ENCODE peak calls at places on chromosomes 6 and 20, in four cellular contexts. One of them, this sample, is unnamed.

GRCh38 chr6:34338811-34339210 is 53.7 kb downstream of the NUDT3 start:
- DNase-seq in K562: no peak
- DNase-seq in IMR-90: no peak
- DNase-seq in H1: no peak
- DNase-seq in this sample: no peak

GRCh38 chr6:145887969-145888368 is 73.4 kb upstream of the FBXO30 start:
- DNase-seq in K562: peak; percentile 13
- DNase-seq in IMR-90: peak; percentile 42
- DNase-seq in H1: no peak
- DNase-seq in this sample: no peak

GRCh38 chr6:11460001-11460668 is 77.4 kb upstream of the TMEM170B start:
- DNase-seq in K562: no peak
- DNase-seq in IMR-90: peak; percentile 20
- DNase-seq in H1: no peak
- DNase-seq in this sample: peak; percentile 75

GRCh38 chr6:104449918-104450317 is 409.8 kb downstream of the HACE1 start:
- DNase-seq in K562: no peak
- DNase-seq in H1: no peak
- DNase-seq in IMR-90: no peak
- DNase-seq in this sample: no peak

GRCh38 chr20:50138479-50139393 is 14.8 kb downstream of the PEDS1 start:
- DNase-seq in H1: no peak
- DNase-seq in IMR-90: no peak
- DNase-seq in K562: no peak
- DNase-seq in this sample: no peak

GRCh38 chr6:43494321-43494720 is 15.8 kb downstream of the LRRC73 start:
- DNase-seq in K562: peak; percentile 63
- DNase-seq in H1: no peak
- DNase-seq in IMR-90: no peak
- DNase-seq in this sample: no peak

GRCh38 chr20:20273281-20273680 is 94.6 kb upstream of the INSM1 start:
- DNase-seq in H1: no peak
- DNase-seq in K562: no peak
- DNase-seq in IMR-90: no peak
- DNase-seq in this sample: no peak

GRCh38 chr20:53369871-53370270 is 223.8 kb downstream of the ZNF217 start:
- DNase-seq in H1: no peak
- DNase-seq in K562: no peak
- DNase-seq in IMR-90: no peak
- DNase-seq in this sample: no peak

GRCh38 chr6:138401960-138402832 is 1.8 kb upstream of the HEBP2 start:
- DNase-seq in IMR-90: no peak
- DNase-seq in H1: peak; percentile 48
- DNase-seq in K562: no peak
- DNase-seq in this sample: no peak

GRCh38 chr6:32369678-32370077 is 2.0 kb downstream of the TSBP1 start:
- DNase-seq in K562: no peak
- DNase-seq in H1: no peak
- DNase-seq in IMR-90: peak; percentile 86
- DNase-seq in this sample: no peak

GRCh38 chr20:7248392-7248992 is 481.0 kb downstream of the BMP2 start:
- DNase-seq in H1: no peak
- DNase-seq in K562: no peak
- DNase-seq in IMR-90: no peak
- DNase-seq in this sample: no peak

GRCh38 chr6:5525209-5525608 is 263.9 kb downstream of the FARS2 start:
- DNase-seq in H1: no peak
- DNase-seq in K562: no peak
- DNase-seq in IMR-90: peak; percentile 40
- DNase-seq in this sample: no peak

GRCh38 chr6:84508981-84509380 is 255.4 kb downstream of the TBX18 start:
- DNase-seq in K562: peak; percentile 18
- DNase-seq in IMR-90: no peak
- DNase-seq in H1: no peak
- DNase-seq in this sample: no peak

GRCh38 chr6:69019832-69020231 is 384.8 kb downstream of the ADGRB3 start:
- DNase-seq in K562: no peak
- DNase-seq in H1: no peak
- DNase-seq in IMR-90: peak; percentile 20
- DNase-seq in this sample: no peak

GRCh38 chr6:156582509-156582992 is 194.6 kb upstream of the ARID1B start:
- DNase-seq in K562: no peak
- DNase-seq in H1: no peak
- DNase-seq in IMR-90: no peak
- DNase-seq in this sample: no peak

GRCh38 chr6:79070206-79070825 is 7.7 kb downstream of the PHIP start:
- DNase-seq in IMR-90: peak; percentile 26
- DNase-seq in H1: no peak
- DNase-seq in K562: peak; percentile 16
- DNase-seq in this sample: no peak

GRCh38 chr20:25242231-25242630 is 5.7 kb upstream of the PYGB start:
- DNase-seq in H1: no peak
- DNase-seq in IMR-90: no peak
- DNase-seq in K562: no peak
- DNase-seq in this sample: no peak

GRCh38 chr6:108690326-108691000 is 129.7 kb downstream of the FOXO3 start:
- DNase-seq in IMR-90: peak; percentile 65
- DNase-seq in H1: no peak
- DNase-seq in K562: no peak
- DNase-seq in this sample: no peak

GRCh38 chr6:81984599-81984998 is 232.1 kb upstream of the TENT5A start:
- DNase-seq in H1: no peak
- DNase-seq in IMR-90: no peak
- DNase-seq in K562: no peak
- DNase-seq in this sample: no peak

GRCh38 chr20:41452226-41452625 is 85.6 kb upstream of the EMILIN3 start:
- DNase-seq in K562: no peak
- DNase-seq in IMR-90: no peak
- DNase-seq in H1: no peak
- DNase-seq in this sample: no peak

GRCh38 chr6:51675020-51675419 is 412.4 kb downstream of the PKHD1 start:
- DNase-seq in H1: no peak
- DNase-seq in IMR-90: no peak
- DNase-seq in K562: no peak
- DNase-seq in this sample: no peak

GRCh38 chr6:26249959-26250805 is 114.8 kb upstream of the BTN3A2 start:
- DNase-seq in H1: peak; percentile 73
- DNase-seq in K562: peak; percentile 86
- DNase-seq in IMR-90: peak; percentile 73
- DNase-seq in this sample: peak; percentile 97

GRCh38 chr20:41499961-41500725 is 118.0 kb downstream of the CHD6 start:
- DNase-seq in K562: no peak
- DNase-seq in H1: no peak
- DNase-seq in IMR-90: no peak
- DNase-seq in this sample: no peak

GRCh38 chr6:29466241-29466640 is 9.3 kb downstream of the OR2H1 start:
- DNase-seq in IMR-90: no peak
- DNase-seq in H1: no peak
- DNase-seq in K562: no peak
- DNase-seq in this sample: no peak

GRCh38 chr6:87151786-87152527 is 3.4 kb upstream of the ZNF292 start:
- DNase-seq in H1: peak; percentile 85
- DNase-seq in K562: no peak
- DNase-seq in IMR-90: peak; percentile 31
- DNase-seq in this sample: no peak

GRCh38 chr20:46307139-46307998 is 929 bp downstream of the CDH22 start:
- DNase-seq in H1: peak; percentile 89
- DNase-seq in IMR-90: peak; percentile 20
- DNase-seq in K562: peak; percentile 69
- DNase-seq in this sample: no peak

GRCh38 chr6:123316733-123317323 is 319.9 kb downstream of the TRDN start:
- DNase-seq in IMR-90: peak; percentile 4
- DNase-seq in H1: no peak
- DNase-seq in K562: peak; percentile 16
- DNase-seq in this sample: no peak

GRCh38 chr6:47690209-47690608 is 8.2 kb upstream of the ADGRF4 start:
- DNase-seq in H1: no peak
- DNase-seq in K562: no peak
- DNase-seq in IMR-90: no peak
- DNase-seq in this sample: no peak
- TF ChIP-seq CHD1 in H1: no peak
- TF ChIP-seq CHD1 in K562: no peak
- TF ChIP-seq CHD1 in IMR-90: no peak
- TF ChIP-seq CHD1 in this sample: no peak

GRCh38 chr20:51451484-51451883 is 91.0 kb downstream of the NFATC2 start:
- DNase-seq in H1: no peak
- DNase-seq in IMR-90: no peak
- DNase-seq in K562: no peak
- DNase-seq in this sample: no peak

GRCh38 chr20:51450984-51451383 is 91.5 kb downstream of the NFATC2 start:
- DNase-seq in IMR-90: no peak
- DNase-seq in K562: no peak
- DNase-seq in H1: no peak
- DNase-seq in this sample: no peak

GRCh38 chr20:51452091-51452613 is 90.4 kb downstream of the NFATC2 start:
- DNase-seq in IMR-90: no peak
- DNase-seq in H1: no peak
- DNase-seq in K562: no peak
- DNase-seq in this sample: no peak

GRCh38 chr20:51454250-51454865 is 88.2 kb downstream of the NFATC2 start:
- DNase-seq in K562: no peak
- DNase-seq in H1: no peak
- DNase-seq in IMR-90: no peak
- DNase-seq in this sample: no peak

DNA sequence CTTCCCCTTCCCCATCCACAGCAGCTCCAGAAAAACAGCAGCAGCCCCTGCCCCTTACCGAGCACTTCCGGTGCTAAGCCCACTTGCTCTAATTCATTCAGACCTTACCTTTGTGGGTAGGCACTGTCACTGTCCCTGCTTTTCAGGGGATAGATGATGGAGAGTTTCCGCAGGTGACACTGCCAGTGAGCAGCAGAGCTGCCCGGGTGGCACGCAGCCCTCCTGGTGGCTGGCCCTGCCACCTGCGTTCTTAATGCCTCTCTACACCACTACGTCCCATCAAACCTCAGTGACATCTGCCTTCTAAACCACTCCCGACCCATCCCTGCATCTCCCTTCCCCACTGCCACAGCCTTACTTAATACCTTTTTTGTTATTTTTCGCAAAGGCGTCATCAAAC is 89.8 kb downstream of the NFATC2 start:
- DNase-seq in IMR-90: no peak
- DNase-seq in K562: no peak
- DNase-seq in H1: no peak
- DNase-seq in this sample: no peak
- TF ChIP-seq CHD1 in IMR-90: no peak
- TF ChIP-seq CHD1 in K562: no peak
- TF ChIP-seq CHD1 in H1: no peak
- TF ChIP-seq CHD1 in this sample: no peak

DNA sequence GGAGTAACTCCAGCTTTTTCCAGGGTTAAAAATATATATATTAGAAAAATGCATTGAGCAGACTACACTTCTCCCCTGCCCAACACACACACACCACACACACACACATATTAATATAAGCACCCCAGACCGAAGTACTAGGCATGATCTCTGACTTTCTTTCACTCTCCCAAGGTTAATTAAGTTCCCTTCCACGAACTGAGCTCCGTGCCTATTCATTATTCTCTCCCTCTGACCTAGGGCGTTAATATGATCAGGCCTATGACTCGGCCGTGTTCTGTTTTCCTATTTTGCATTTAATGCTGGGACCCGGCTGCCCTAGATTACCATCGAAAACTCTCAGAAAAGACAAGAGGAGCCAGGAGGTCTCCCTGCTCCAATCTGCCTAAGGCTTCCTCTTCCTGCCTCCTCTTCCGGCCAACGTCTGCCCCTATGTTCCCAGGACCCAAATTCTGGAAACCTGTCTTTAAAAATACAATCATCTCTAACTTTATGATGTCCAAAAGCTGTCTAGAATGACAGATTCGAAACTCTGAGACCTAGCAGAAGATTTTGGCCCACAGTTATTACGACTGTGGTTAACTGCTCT is 6.1 kb upstream of the POU3F2 start:
- DNase-seq in K562: no peak
- DNase-seq in H1: no peak
- DNase-seq in IMR-90: no peak
- DNase-seq in this sample: no peak
- TF ChIP-seq CHD1 in K562: no peak
- TF ChIP-seq CHD1 in H1: no peak
- TF ChIP-seq CHD1 in IMR-90: no peak
- TF ChIP-seq CHD1 in this sample: no peak

GRCh38 chr20:22794200-22794599 is 209.8 kb upstream of the FOXA2 start:
- DNase-seq in IMR-90: no peak
- DNase-seq in K562: no peak
- DNase-seq in H1: no peak
- DNase-seq in this sample: no peak
- TF ChIP-seq CHD1 in IMR-90: no peak
- TF ChIP-seq CHD1 in K562: no peak
- TF ChIP-seq CHD1 in H1: no peak
- TF ChIP-seq CHD1 in this sample: no peak

GRCh38 chr6:96792791-96793190 is 44.5 kb downstream of the GPR63 start:
- DNase-seq in IMR-90: no peak
- DNase-seq in K562: peak; percentile 12
- DNase-seq in H1: no peak
- DNase-seq in this sample: no peak

GRCh38 chr6:96795481-96795880 is 41.8 kb downstream of the GPR63 start:
- DNase-seq in H1: no peak
- DNase-seq in IMR-90: no peak
- DNase-seq in K562: no peak
- DNase-seq in this sample: peak; percentile 76

GRCh38 chr6:96789871-96790270 is 47.4 kb downstream of the GPR63 start:
- DNase-seq in K562: no peak
- DNase-seq in H1: no peak
- DNase-seq in IMR-90: no peak
- DNase-seq in this sample: no peak

GRCh38 chr6:96794980-96795379 is 42.3 kb downstream of the GPR63 start:
- DNase-seq in IMR-90: peak; percentile 40
- DNase-seq in K562: no peak
- DNase-seq in H1: no peak
- DNase-seq in this sample: no peak
- TF ChIP-seq CHD1 in IMR-90: no peak
- TF ChIP-seq CHD1 in K562: no peak
- TF ChIP-seq CHD1 in H1: no peak
- TF ChIP-seq CHD1 in this sample: no peak

DNA sequence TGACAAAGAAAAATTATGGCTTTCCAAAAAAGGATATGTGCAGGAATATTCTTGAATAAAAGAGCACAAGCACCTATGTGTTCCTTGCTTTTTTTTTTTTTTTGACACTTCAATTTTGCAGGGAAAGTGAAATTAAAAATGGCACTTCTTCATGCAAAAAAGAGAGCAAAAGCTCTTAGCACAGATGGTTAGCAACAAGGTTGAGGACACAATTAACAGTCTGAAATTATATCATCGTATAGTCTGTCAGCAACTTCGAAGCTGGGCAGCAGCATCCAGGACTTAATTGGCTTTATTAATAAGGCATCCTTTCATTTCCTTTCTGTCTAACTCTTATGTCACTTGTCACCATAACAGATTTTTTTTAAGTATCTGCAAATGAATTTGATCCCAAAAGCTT is 122.6 kb downstream of the FUT9 start:
- DNase-seq in K562: no peak
- DNase-seq in H1: no peak
- DNase-seq in IMR-90: no peak
- DNase-seq in this sample: no peak
- TF ChIP-seq CHD1 in K562: no peak
- TF ChIP-seq CHD1 in H1: no peak
- TF ChIP-seq CHD1 in IMR-90: no peak
- TF ChIP-seq CHD1 in this sample: no peak

This sample was measured in GM12878.